ENCODE peak calls at places on chromosomes 4 and X, in five cellular contexts. K is effector CD4-positive, alpha-beta T cell; X is stimulated activated naive CD4-positive, alpha-beta T cell; A is stimulated activated CD4-positive, alpha-beta T cell treated with anti-CD3 and anti-CD28 coated beads, Interleukin-1b, Interleukin-23, amount 100 ng/mL, for 1 hour; B is neural progenitor cell. N is an unnamed sample.

GRCh38 chrX:30141966-30142365 is 73.4 kb upstream of the MAGEB2 start:
- DNase-seq in B (peak), A (no peak), X (no peak), K (no peak), N (peak)

GRCh38 chrX:34875204-34875603 is 67.4 kb upstream of the FAM47B start:
- DNase-seq in A (no peak), X (no peak), B (no peak), K (no peak), N (no peak)

GRCh38 chr4:65399131-65399530 is 271.2 kb downstream of the EPHA5 start:
- DNase-seq in X (no peak), A (no peak), K (no peak), B (no peak), N (no peak)

GRCh38 chr4:169079942-169080827 is 70.1 kb upstream of the CBR4 start:
- DNase-seq in B (no peak), X (no peak), K (no peak), A (no peak), N (no peak)

GRCh38 chr4:26857278-26858034 is 3.2 kb upstream of the STIM2 start:
- DNase-seq in X (peak), B (peak), K (peak), A (peak), N (peak)

GRCh38 chr4:124640037-124640730 is 72.3 kb downstream of the ANKRD50 start:
- DNase-seq in X (no peak), B (no peak), K (no peak), A (no peak), N (no peak)

GRCh38 chr4:169464080-169464479 is 148.3 kb downstream of the NEK1 start:
- DNase-seq in A (no peak), K (no peak), X (no peak), B (no peak), N (no peak)

GRCh38 chr4:158788608-158789007 is 19.8 kb downstream of the FNIP2 start:
- DNase-seq in X (no peak), B (no peak), K (no peak), A (no peak), N (no peak)

GRCh38 chr4:110505440-110505839 is 29.5 kb downstream of the ENPEP start:
- DNase-seq in X (no peak), A (no peak), K (no peak), B (no peak), N (no peak)

GRCh38 chrX:54494970-54495813 is 842 bp downstream of the FGD1 start:
- DNase-seq in X (no peak), B (peak), K (no peak), A (no peak), N (peak)

GRCh38 chr4:123785515-123785914 is 388.9 kb downstream of the SPRY1 start:
- DNase-seq in A (no peak), B (peak), K (no peak), X (no peak), N (peak)

GRCh38 chr4:54687887-54688841 is 30.4 kb downstream of the KIT start:
- DNase-seq in K (no peak), X (no peak), A (no peak), B (no peak), N (no peak)

GRCh38 chr4:105594094-105595010 is 41.9 kb downstream of the ARHGEF38 start:
- DNase-seq in A (no peak), B (no peak), K (no peak), X (no peak), N (no peak)

GRCh38 chr4:100372432-100372831 is 145.4 kb downstream of the EMCN start:
- DNase-seq in K (no peak), X (no peak), B (peak), A (no peak), N (peak)

GRCh38 chr4:133866328-133866699 is 335.3 kb downstream of the PABPC4L start:
- DNase-seq in A (no peak), K (no peak), X (no peak), B (no peak), N (no peak)

GRCh38 chrX:30241724-30242415 is at the start of gene MAGEB4:
- DNase-seq in B (peak), K (no peak), X (no peak), A (no peak), N (no peak)

GRCh38 chrX:101230636-101231035 is 11.1 kb downstream of the DRP2 start:
- DNase-seq in B (no peak), A (no peak), K (no peak), X (no peak), N (no peak)

GRCh38 chr4:113457886-113458285 is 303.7 kb downstream of the CAMK2D start:
- DNase-seq in K (no peak), A (no peak), B (no peak), X (no peak), N (no peak)

GRCh38 chrX:77527233-77528001 is 80.2 kb downstream of the FGF16 start:
- DNase-seq in X (no peak), B (peak), K (no peak), A (no peak), N (peak)

GRCh38 chr4:172202480-172203076 is 389.4 kb downstream of the GALNTL6 start:
- DNase-seq in K (no peak), A (no peak), X (no peak), B (peak), N (peak)

GRCh38 chrX:2902841-2903240 is 26.3 kb downstream of the ARSD start:
- DNase-seq in K (no peak), A (no peak), X (no peak), B (no peak), N (no peak)

GRCh38 chr4:75733369-75733768 is 9.0 kb downstream of the USO1 start:
- DNase-seq in X (no peak), A (no peak), K (no peak), B (no peak), N (no peak)

GRCh38 chrX:72395252-72395651 is 89.5 kb upstream of the CITED1 start:
- DNase-seq in K (no peak), X (no peak), B (no peak), A (no peak), N (no peak)

GRCh38 chrX:8815460-8816065 is 14.4 kb upstream of the FAM9A start:
- DNase-seq in X (no peak), K (peak), A (no peak), B (peak), N (peak)

GRCh38 chrX:79325263-79325958 is 41.7 kb downstream of the ITM2A start:
- DNase-seq in B (peak), K (peak), A (peak), X (peak), N (no peak)

GRCh38 chrX:15963858-15964257 is 109.2 kb upstream of the AP1S2 start:
- DNase-seq in B (no peak), X (no peak), K (no peak), A (no peak), N (no peak)

GRCh38 chr4:138616775-138617174 is 374.6 kb upstream of the SLC7A11 start:
- DNase-seq in X (no peak), K (no peak), A (no peak), B (no peak), N (no peak)